ENCODE peak calls at places on chromosomes 13 and 19, in four cellular contexts. Q is Caco-2, N is IMR-90, W is SK-N-SH. M is an unnamed sample.

GRCh38 chr13:100125946-100126345 is 37.1 kb downstream of the PCCA start:
- DNase-seq in W (no peak), Q (no peak), N (no peak), M (no peak)

GRCh38 chr19:9721861-9722260 is 46.7 kb downstream of the ZNF846 start:
- DNase-seq in N (no peak), Q (no peak), W (peak), M (no peak)

GRCh38 chr13:67549331-67549730 is 319.2 kb upstream of the PCDH9 start:
- DNase-seq in N (peak), W (no peak), Q (no peak), M (no peak)

GRCh38 chr19:19645233-19645870 is 1.9 kb upstream of the GMIP start:
- DNase-seq in Q (no peak), N (no peak), W (no peak), M (no peak)

GRCh38 chr13:90302113-90302512 is 1045.4 kb upstream of the MIR17HG start:
- DNase-seq in N (peak), W (no peak), Q (no peak), M (peak)

GRCh38 chr13:79485014-79485441 is 4.1 kb downstream of the NDFIP2 start:
- DNase-seq in N (peak), Q (peak), W (no peak), M (peak)

GRCh38 chr13:86856996-86857395 is 814.2 kb upstream of the SLITRK5 start:
- DNase-seq in N (peak), W (no peak), Q (peak), M (peak)

GRCh38 chr13:104779311-104779710 is 1713.1 kb upstream of the SLC10A2 start:
- DNase-seq in N (peak), W (no peak), Q (no peak), M (peak)

GRCh38 chr13:109274188-109274821 is 512.1 kb downstream of the IRS2 start:
- DNase-seq in N (peak), Q (peak), W (no peak), M (peak)

GRCh38 chr19:39223703-39224279 is 19.7 kb upstream of the SYCN start:
- DNase-seq in N (peak), W (no peak), Q (no peak), M (peak)

GRCh38 chr19:27972291-27973040 is 1240.5 kb downstream of the UQCRFS1 start:
- DNase-seq in W (no peak), N (no peak), Q (no peak), M (no peak)

GRCh38 chr19:34962281-34962944 is 1.6 kb downstream of the ZNF792 start:
- DNase-seq in N (peak), Q (no peak), W (peak), M (no peak)

GRCh38 chr19:38559428-38560401 is 58.0 kb downstream of the MAP4K1 start:
- DNase-seq in N (no peak), W (no peak), Q (no peak), M (peak)

GRCh38 chr13:44422755-44423643 is 49.4 kb downstream of the SERP2 start:
- DNase-seq in W (no peak), Q (no peak), N (no peak), M (no peak)

GRCh38 chr19:42114412-42114811 is 17.8 kb downstream of the POU2F2 start:
- DNase-seq in W (no peak), Q (no peak), N (no peak), M (no peak)

GRCh38 chr19:14661372-14661924 is 13.2 kb downstream of the ADGRE3 start:
- DNase-seq in Q (no peak), W (no peak), N (no peak), M (no peak)

GRCh38 chr19:5392476-5392875 is 51.9 kb upstream of the PTPRS start:
- DNase-seq in N (no peak), W (peak), Q (no peak), M (no peak)

GRCh38 chr13:76764429-76764828 is 121.8 kb downstream of the KCTD12 start:
- DNase-seq in W (no peak), N (peak), Q (no peak), M (no peak)

GRCh38 chr19:18481505-18482222 is 40.2 kb downstream of the ELL start:
- DNase-seq in N (no peak), W (no peak), Q (no peak), M (no peak)

GRCh38 chr13:26325876-26326275 is 71.9 kb downstream of the CDK8 start:
- DNase-seq in N (peak), Q (no peak), W (no peak), M (peak)

GRCh38 chr13:79522583-79522982 is 41.6 kb downstream of the NDFIP2 start:
- DNase-seq in N (peak), Q (no peak), W (no peak), M (peak)

GRCh38 chr19:44643605-44644390 is at the start of gene PVR:
- DNase-seq in Q (peak), N (peak), W (peak), M (peak)

GRCh38 chr13:112346899-112347229 is 29.3 kb upstream of the SPACA7 start:
- DNase-seq in N (no peak), W (no peak), Q (no peak), M (no peak)

GRCh38 chr19:8545743-8546142 is 31.5 kb downstream of the MYO1F start:
- DNase-seq in Q (no peak), N (no peak), W (no peak), M (no peak)

GRCh38 chr13:30033681-30034447 is 183.4 kb upstream of the UBL3 start:
- DNase-seq in N (peak), W (no peak), Q (no peak), M (peak)

GRCh38 chr19:10433131-10433536 is 12.8 kb downstream of the PDE4A start:
- DNase-seq in Q (no peak), N (no peak), W (no peak), M (no peak)

GRCh38 chr19:57559008-57559403 is 657 bp downstream of the ZNF550 start:
- DNase-seq in Q (peak), W (peak), N (no peak), M (peak)

GRCh38 chr19:38946229-38947010 is 15.7 kb downstream of the MRPS12 start:
- DNase-seq in W (no peak), Q (no peak), N (no peak), M (no peak)

GRCh38 chr19:15422311-15423075 is 3.7 kb upstream of the AKAP8L start:
- DNase-seq in Q (no peak), W (no peak), N (no peak), M (no peak)

GRCh38 chr19:43820861-43821215 is 6.3 kb upstream of the ZNF283 start:
- DNase-seq in W (no peak), Q (no peak), N (no peak), M (no peak)

GRCh38 chr19:3150739-3151329 is 15.0 kb downstream of the GNA15 start:
- DNase-seq in W (no peak), N (no peak), Q (no peak), M (no peak)

GRCh38 chr19:3152431-3152780 is 16.6 kb downstream of the GNA15 start:
- DNase-seq in W (no peak), N (no peak), Q (no peak), M (no peak)

GRCh38 chr19:3153286-3154230 is 17.7 kb downstream of the GNA15 start:
- DNase-seq in Q (no peak), N (no peak), W (no peak), M (no peak)

GRCh38 chr19:3149526-3150505 is 14.0 kb downstream of the GNA15 start:
- DNase-seq in Q (no peak), W (no peak), N (no peak), M (no peak)

GRCh38 chr19:3151563-3152430 is 16.0 kb downstream of the GNA15 start:
- DNase-seq in Q (no peak), W (no peak), N (no peak), M (no peak)
- H3K4me3 ChIP-seq in Q (no peak), W (no peak), N (no peak), M (no peak)

GRCh38 chr19:55339225-55340143 is at the start of gene KMT5C:
- DNase-seq in N (peak), Q (peak), W (peak), M (peak)
- TF ChIP-seq CTCF in N (peak), Q (no peak), W (peak), M (peak)

GRCh38 chr13:113410472-113411201 is 42.7 kb downstream of the ADPRHL1 start:
- DNase-seq in N (peak), Q (no peak), W (no peak), M (peak)
- H3K4me3 ChIP-seq in N (peak), Q (no peak), W (no peak), M (peak)

GRCh38 chr13:43195551-43195950 is 172.2 kb downstream of the DNAJC15 start:
- DNase-seq in W (no peak), N (no peak), Q (no peak), M (no peak)
- TF ChIP-seq CTCF in W (peak), N (peak), Q (peak), M (peak)

GRCh38 chr19:47428177-47428894 is 9.0 kb upstream of the MEIS3 start:
- DNase-seq in N (peak), W (peak), Q (peak), M (peak)
- H3K4me3 ChIP-seq in N (peak), W (peak), Q (peak), M (peak)

DNA sequence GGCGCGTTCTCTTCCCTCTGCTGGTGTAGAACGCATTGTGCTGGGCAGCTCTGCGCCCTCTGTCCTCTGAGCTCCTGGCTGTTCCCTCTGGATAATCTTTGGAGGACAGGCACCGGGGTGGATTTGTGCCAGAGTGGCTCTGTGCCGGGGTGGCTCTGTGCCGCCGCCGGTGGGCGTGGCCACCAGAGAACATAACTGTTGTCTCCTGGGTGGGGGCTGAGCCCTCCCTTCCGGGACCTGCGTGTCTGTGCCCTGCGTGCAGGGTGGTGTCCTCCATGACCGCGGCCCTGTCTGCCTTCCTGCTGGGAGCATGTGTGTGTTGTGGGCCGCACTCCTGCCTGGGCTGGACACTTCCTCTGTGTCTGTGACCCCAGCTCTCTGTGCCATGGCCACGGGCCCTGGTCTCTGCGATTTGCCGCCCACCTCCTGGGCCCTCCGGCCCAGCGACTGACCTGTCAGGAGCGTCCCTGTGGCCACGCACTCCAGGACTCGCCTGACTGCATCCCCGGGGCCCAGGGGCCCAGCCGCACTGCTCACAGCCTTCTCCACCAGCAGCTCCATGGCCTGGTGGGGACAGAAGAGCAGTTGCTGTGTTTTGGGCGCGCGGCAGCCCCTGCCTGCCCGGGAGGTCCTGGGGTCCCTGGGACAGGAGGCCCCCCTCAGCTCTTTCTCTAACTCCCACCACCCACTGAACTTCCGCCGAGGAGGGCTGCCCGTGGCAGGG is 22.4 kb upstream of the MATK start:
- DNase-seq in Q (no peak), N (no peak), W (no peak), M (no peak)
- TF ChIP-seq CTCF in Q (no peak), N (no peak), W (no peak), M (no peak)

GRCh38 chr13:32281083-32281482 is 34.1 kb downstream of the ZAR1L start:
- DNase-seq in W (no peak), Q (no peak), N (no peak), M (no peak)

GRCh38 chr13:32278456-32278855 is 36.7 kb downstream of the ZAR1L start:
- DNase-seq in W (no peak), Q (no peak), N (peak), M (peak)

GRCh38 chr13:32285633-32285965 is 29.6 kb downstream of the ZAR1L start:
- DNase-seq in Q (no peak), N (no peak), W (no peak), M (no peak)

GRCh38 chr13:32284927-32285632 is 30.1 kb downstream of the ZAR1L start:
- DNase-seq in Q (no peak), W (no peak), N (peak), M (peak)

DNA sequence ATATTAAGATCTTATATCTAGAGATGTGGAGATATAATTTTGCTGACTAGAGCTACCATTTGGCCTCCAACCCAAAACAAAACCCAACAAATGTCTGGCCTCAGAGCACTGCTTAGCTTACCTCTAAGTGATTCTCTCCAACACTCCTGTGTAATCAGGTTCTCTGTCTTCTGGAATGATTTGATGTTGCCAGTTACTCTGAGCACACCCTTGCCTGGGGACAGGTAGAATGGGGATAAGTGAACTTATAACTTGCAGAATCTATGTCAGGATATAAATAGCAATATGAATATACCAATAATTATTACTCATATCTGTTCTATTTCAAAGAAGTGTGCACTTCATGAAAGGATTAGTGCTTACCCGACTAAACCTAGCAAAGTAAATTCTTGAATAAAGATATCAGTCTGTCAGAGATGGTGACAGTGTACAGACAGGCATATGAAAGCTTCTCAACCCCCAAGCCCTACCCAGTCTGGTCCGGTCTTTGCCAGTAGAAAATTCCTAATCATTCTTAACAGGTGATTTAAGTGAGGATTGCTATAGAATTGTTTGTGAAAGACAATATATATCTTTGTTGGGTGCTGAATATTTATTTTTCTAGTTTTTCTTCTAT is 33.0 kb downstream of the ZAR1L start:
- DNase-seq in N (no peak), W (no peak), Q (no peak), M (no peak)
- H3K4me3 ChIP-seq in N (no peak), W (no peak), Q (no peak), M (no peak)

GRCh38 chr19:52248256-52248655 is 21.1 kb upstream of the ZNF766 start:
- DNase-seq in W (peak), N (peak), Q (peak), M (peak)
- TF ChIP-seq CTCF in W (peak), N (peak), Q (peak), M (peak)